ENCODE peak calls at places on chromosomes 5 and 9, in six cellular contexts. Z is SHP77; D is CD4-positive, CD25-positive, alpha-beta regulatory T cell; N is amniotic stem cell; V is foreskin fibroblast; M is choroid plexus epithelial cell. R is an unnamed sample.

GRCh38 chr5:131979816-131980215 is 31.6 kb downstream of the ACSL6 start:
- DNase-seq in Z (no peak), D (no peak), N (no peak), V (no peak), M (no peak), R (no peak)

GRCh38 chr9:97475079-97475478 is 26.4 kb upstream of the TMOD1 start:
- DNase-seq in Z (no peak), D (no peak), N (no peak), V (peak), M (peak), R (no peak)

GRCh38 chr5:149745-150450 is 41.4 kb upstream of the LRRC14B start:
- DNase-seq in Z (peak), D (no peak), N (peak), V (peak), M (peak), R (no peak)

GRCh38 chr9:20562051-20562450 is 60.2 kb downstream of the MLLT3 start:
- DNase-seq in Z (no peak), D (peak), N (no peak), V (no peak), M (no peak), R (no peak)

GRCh38 chr9:110125763-110126351 is 82.1 kb downstream of the C9orf152 start:
- DNase-seq in Z (no peak), D (no peak), N (no peak), V (no peak), M (peak), R (no peak)

GRCh38 chr9:29393064-29393463 is 1819.8 kb upstream of the C9orf72 start:
- DNase-seq in Z (no peak), D (no peak), N (no peak), V (no peak), M (peak), R (no peak)

GRCh38 chr5:175246242-175246891 is 197.6 kb downstream of the DRD1 start:
- DNase-seq in Z (no peak), D (no peak), N (no peak), V (peak), M (peak), R (no peak)

GRCh38 chr5:74281191-74281590 is 359.3 kb downstream of the ENC1 start:
- DNase-seq in Z (peak), D (no peak), N (no peak), V (no peak), M (no peak), R (no peak)

GRCh38 chr9:36855443-36856315 is 178.4 kb downstream of the PAX5 start:
- DNase-seq in Z (no peak), D (peak), N (no peak), V (no peak), M (peak), R (no peak)

GRCh38 chr5:61330341-61330878 is 1.6 kb upstream of the ZSWIM6 start:
- DNase-seq in Z (no peak), D (peak), N (no peak), V (no peak), M (peak), R (no peak)

GRCh38 chr5:177309351-177310191 is 2.1 kb downstream of the MXD3 start:
- DNase-seq in Z (peak), D (peak), N (no peak), V (peak), M (peak), R (peak)

GRCh38 chr5:42268630-42269029 is 154.6 kb upstream of the GHR start:
- DNase-seq in Z (no peak), D (no peak), N (no peak), V (peak), M (peak), R (no peak)

R was measured in activated naive CD4-positive, alpha-beta T cell.